ENCODE peak calls at places on chromosomes 16 and 17, in nine cellular contexts. A is fibroblast of lung; U is stimulated activated CD4-positive, alpha-beta T cell treated with anti-CD3 and anti-CD28 coated beads, Interleukin-1b, Interleukin-23, amount 100 ng/mL, for 24 hours; R is SHP77; L is activated CD4-positive, CD25-positive, alpha-beta regulatory T cell; Z is HTR-8/SVneo; T is activated CD4-positive, alpha-beta T cell treated with anti-CD3 and anti-CD28 coated beads for 24 hours; Q is adipocyte; W is breast epithelium. M is an unnamed sample.

GRCh38 chr16:28326881-28327610 is 34.7 kb downstream of the SBK1 start:
- DNase-seq in U (peak), W (no peak), L (peak), T (peak), R (peak), Z (peak), Q (peak), A (peak), M (peak)

GRCh38 chr17:68514809-68515208 is 2.6 kb downstream of the PRKAR1A start:
- DNase-seq in R (no peak), Z (no peak), T (no peak), Q (peak), U (no peak), A (peak), L (no peak), W (no peak), M (no peak)

GRCh38 chr17:61057257-61057656 is 342.4 kb upstream of the TBX2 start:
- DNase-seq in T (no peak), Z (no peak), U (no peak), L (no peak), A (no peak), W (no peak), R (no peak), Q (no peak), M (no peak)

GRCh38 chr16:4015991-4016325 is 100.3 kb downstream of the ADCY9 start:
- DNase-seq in R (no peak), T (no peak), W (no peak), U (no peak), Q (no peak), Z (no peak), L (no peak), A (no peak), M (no peak)

GRCh38 chr17:39737761-39738567 is at the start of gene GRB7:
- DNase-seq in T (no peak), R (no peak), U (no peak), L (no peak), W (peak), Z (no peak), Q (no peak), A (no peak), M (no peak)

GRCh38 chr17:39461113-39461910 is at the start of gene CDK12:
- DNase-seq in L (peak), W (peak), T (peak), Q (peak), Z (peak), U (peak), R (peak), A (peak), M (peak)

GRCh38 chr16:85847681-85848601 is 48.4 kb downstream of the COX4I1 start:
- DNase-seq in Q (no peak), A (no peak), W (no peak), Z (no peak), L (no peak), T (no peak), U (no peak), R (no peak), M (no peak)

GRCh38 chr17:63402808-63403207 is 43.3 kb downstream of the CYB561 start:
- DNase-seq in Q (peak), L (no peak), W (no peak), T (no peak), U (no peak), R (no peak), Z (no peak), A (peak), M (no peak)

GRCh38 chr17:731943-732787 is at the start of gene TLCD3A:
- DNase-seq in R (peak), U (no peak), T (no peak), Q (peak), A (peak), W (no peak), Z (peak), L (no peak), M (no peak)

GRCh38 chr17:79932446-79932845 is 93.2 kb upstream of the CBX4 start:
- DNase-seq in W (no peak), R (no peak), Q (no peak), T (no peak), Z (no peak), U (no peak), L (no peak), A (no peak), M (no peak)

GRCh38 chr16:56428087-56428486 is 2.7 kb upstream of the AMFR start:
- DNase-seq in U (no peak), Z (no peak), R (no peak), Q (peak), W (no peak), T (no peak), A (no peak), L (no peak), M (no peak)

GRCh38 chr16:74862743-74863244 is 88.2 kb upstream of the FA2H start:
- DNase-seq in U (no peak), W (no peak), Z (peak), R (peak), Q (peak), A (peak), T (no peak), L (no peak), M (no peak)

GRCh38 chr16:68860978-68861892 is 17.9 kb downstream of the TANGO6 start:
- DNase-seq in T (no peak), Z (no peak), A (no peak), L (no peak), R (no peak), W (no peak), Q (no peak), U (no peak), M (no peak)

GRCh38 chr17:30217746-30218245 is 17.7 kb downstream of the SLC6A4 start:
- DNase-seq in A (no peak), T (no peak), L (no peak), Q (no peak), Z (no peak), R (no peak), W (no peak), U (no peak), M (no peak)

GRCh38 chr17:7367918-7368596 is 12.8 kb upstream of the TNK1 start:
- DNase-seq in R (no peak), Q (no peak), U (no peak), Z (no peak), L (no peak), W (no peak), A (no peak), T (no peak), M (no peak)

GRCh38 chr16:63998-64913 is 8.2 kb downstream of the RHBDF1 start:
- DNase-seq in T (no peak), W (peak), U (no peak), L (no peak), R (peak), Z (no peak), A (no peak), Q (no peak), M (no peak)

GRCh38 chr17:57552114-57552601 is 192.9 kb downstream of the CCDC182 start:
- DNase-seq in L (no peak), T (no peak), Q (no peak), R (no peak), A (peak), U (no peak), W (no peak), Z (no peak), M (no peak)

GRCh38 chr17:39867891-39868553 is at the start of gene ZPBP2:
- DNase-seq in R (no peak), T (peak), W (no peak), L (peak), Z (no peak), A (no peak), U (no peak), Q (no peak), M (no peak)

GRCh38 chr17:17675925-17676534 is 5.2 kb upstream of the RAI1 start:
- DNase-seq in R (peak), A (peak), Z (no peak), Q (no peak), W (peak), L (no peak), U (no peak), T (no peak), M (no peak)

GRCh38 chr17:21286771-21287702 is 2.5 kb downstream of the MAP2K3 start:
- DNase-seq in W (no peak), Q (no peak), R (no peak), A (no peak), L (no peak), T (peak), Z (no peak), U (no peak), M (no peak)

GRCh38 chr17:20120835-20121234 is 111.7 kb downstream of the SPECC1 start:
- DNase-seq in U (no peak), T (no peak), R (no peak), Q (no peak), W (no peak), L (no peak), A (no peak), Z (no peak), M (no peak)

GRCh38 chr16:57735755-57736418 is at the start of gene KATNB1:
- DNase-seq in T (no peak), A (no peak), W (no peak), Q (peak), Z (no peak), U (no peak), L (no peak), R (no peak), M (no peak)

GRCh38 chr17:2624292-2624731 is 30.9 kb downstream of the PAFAH1B1 start:
- DNase-seq in Z (no peak), T (no peak), A (no peak), W (no peak), L (no peak), U (no peak), R (no peak), Q (no peak), M (no peak)

GRCh38 chr16:24645739-24646645 is 83.5 kb upstream of the TNRC6A start:
- DNase-seq in R (no peak), L (no peak), U (no peak), A (peak), T (no peak), Z (peak), Q (peak), W (no peak), M (no peak)

GRCh38 chr17:73551756-73552155 is 92.5 kb downstream of the SDK2 start:
- DNase-seq in Z (no peak), T (no peak), W (no peak), U (no peak), Q (no peak), A (no peak), R (no peak), L (no peak), M (no peak)

GRCh38 chr17:48483471-48484131 is 47.2 kb downstream of the HOXB1 start:
- DNase-seq in W (peak), L (no peak), U (no peak), T (no peak), Q (peak), A (peak), R (peak), Z (peak), M (no peak)

GRCh38 chr17:50380369-50381259 is 7.6 kb downstream of the EME1 start:
- DNase-seq in Q (peak), R (no peak), W (no peak), U (no peak), A (no peak), L (no peak), T (no peak), Z (no peak), M (no peak)

GRCh38 chr17:17347234-17347955 is 44.2 kb downstream of the NT5M start:
- DNase-seq in Q (no peak), U (no peak), T (no peak), W (no peak), R (no peak), L (no peak), A (no peak), Z (no peak), M (no peak)

GRCh38 chr17:7712111-7712771 is 5.3 kb upstream of the DNAH2 start:
- DNase-seq in W (no peak), A (no peak), U (no peak), R (peak), L (no peak), T (no peak), Z (no peak), Q (no peak), M (no peak)

M was measured in activated naive CD8-positive, alpha-beta T cell treated with anti-CD3 and anti-CD28 coated beads, Interleukin-2, amount 50 U/mL, for 16 hours.